ENCODE peak calls at places on chromosomes 6 and 20, in six cellular contexts. M is HepG2, G is GM12878, H is H1, D is K562, K is GM12891. W is an unnamed sample.

GRCh38 chr6:90216081-90216977 is 80.3 kb downstream of the BACH2 start:
- DNase-seq in G (no peak), D (no peak), H (no peak), K (no peak), M (peak; percentile 33), W (no peak)

GRCh38 chr20:58069207-58069606 is 159.2 kb downstream of the ANKRD60 start:
- DNase-seq in M (no peak), H (no peak), G (no peak), D (no peak), K (no peak), W (no peak)

GRCh38 chr20:57089701-57090144 is 176.7 kb downstream of the BMP7 start:
- DNase-seq in M (peak; percentile 63), D (peak; percentile 77), H (peak; percentile 97), K (peak; percentile 86), G (no peak), W (peak; percentile 73)

GRCh38 chr6:124466949-124467348 is 495.3 kb upstream of the RNF217 start:
- DNase-seq in G (no peak), D (no peak), M (no peak), K (no peak), H (no peak), W (no peak)

GRCh38 chr6:42452171-42453026 is 673 bp upstream of the TRERF1 start:
- DNase-seq in G (no peak), K (peak; percentile 54), M (no peak), D (peak; percentile 66), H (peak; percentile 85), W (peak; percentile 55)

GRCh38 chr6:26336355-26337198 is 28.4 kb upstream of the BTN3A2 start:
- DNase-seq in G (no peak), M (no peak), D (peak; percentile 90), H (no peak), K (no peak), W (no peak)

GRCh38 chr6:116969211-116969863 is 92.3 kb downstream of the RFX6 start:
- DNase-seq in G (no peak), M (peak; percentile 64), H (no peak), D (peak; percentile 59), K (peak; percentile 24), W (no peak)

GRCh38 chr20:30610751-30611150 is 646.7 kb upstream of the DEFB115 start:
- DNase-seq in D (no peak), H (no peak), K (no peak), M (no peak), G (no peak), W (no peak)

GRCh38 chr20:47343007-47343472 is 13.5 kb downstream of the ZMYND8 start:
- DNase-seq in K (no peak), D (no peak), G (no peak), H (no peak), M (no peak), W (no peak)

GRCh38 chr6:147774856-147775255 is 266.4 kb downstream of the SAMD5 start:
- DNase-seq in D (no peak), M (peak; percentile 20), G (no peak), K (no peak), H (no peak), W (no peak)

GRCh38 chr6:154595538-154595937 is 85.1 kb upstream of the CNKSR3 start:
- DNase-seq in G (no peak), H (no peak), K (no peak), D (no peak), M (no peak), W (no peak)

GRCh38 chr6:70547313-70547712 is 19.4 kb upstream of the SDHAF4 start:
- DNase-seq in K (no peak), M (no peak), H (no peak), D (no peak), G (no peak), W (no peak)

GRCh38 chr20:51457281-51457932 is 85.1 kb downstream of the NFATC2 start:
- DNase-seq in K (no peak), D (no peak), H (no peak), M (no peak), G (no peak), W (no peak)

GRCh38 chr6:26493258-26493657 is 6.8 kb upstream of the BTN1A1 start:
- DNase-seq in M (peak; percentile 52), D (peak; percentile 86), G (no peak), K (no peak), H (no peak), W (no peak)

GRCh38 chr6:27188206-27188884 is 59.2 kb upstream of the PRSS16 start:
- DNase-seq in H (peak; percentile 81), D (peak; percentile 79), K (no peak), G (peak; percentile 55), M (peak; percentile 6), W (peak; percentile 25)

GRCh38 chr6:6629416-6629815 is 40.9 kb downstream of the LY86 start:
- DNase-seq in M (no peak), H (no peak), D (no peak), K (no peak), G (no peak), W (no peak)

GRCh38 chr6:125798734-125799510 is 8.2 kb downstream of the NCOA7 start:
- DNase-seq in G (peak; percentile 72), H (no peak), D (no peak), M (no peak), K (no peak), W (no peak)

GRCh38 chr20:33267691-33268090 is 15.3 kb upstream of the BPIFB1 start:
- DNase-seq in K (no peak), M (no peak), H (no peak), G (no peak), D (no peak), W (no peak)

GRCh38 chr20:25087186-25087929 is 5.4 kb upstream of the VSX1 start:
- DNase-seq in H (peak; percentile 19), G (no peak), D (no peak), K (no peak), M (no peak), W (no peak)

GRCh38 chr6:117265425-117266266 is at the start of gene VGLL2:
- DNase-seq in H (peak; percentile 79), G (no peak), K (no peak), M (peak; percentile 15), D (no peak), W (no peak)

GRCh38 chr20:51447097-51447764 is 95.3 kb downstream of the NFATC2 start:
- DNase-seq in D (no peak), M (peak; percentile 49), H (no peak), G (no peak), K (no peak), W (no peak)

GRCh38 chr6:125597411-125598253 is 151.8 kb upstream of the HEY2 start:
- DNase-seq in G (no peak), H (no peak), D (no peak), M (no peak), K (no peak), W (no peak)

GRCh38 chr20:8389381-8390368 is 257.6 kb downstream of the PLCB1 start:
- DNase-seq in M (peak; percentile 55), D (peak; percentile 3), H (no peak), K (no peak), G (no peak), W (no peak)

GRCh38 chr6:36955671-36956070 is 1.1 kb downstream of the PI16 start:
- DNase-seq in D (no peak), H (no peak), M (no peak), G (no peak), K (no peak), W (no peak)

GRCh38 chr6:142915129-142915697 is 29.8 kb downstream of the HIVEP2 start:
- DNase-seq in D (no peak), G (no peak), M (no peak), K (no peak), H (no peak), W (no peak)

GRCh38 chr6:136728976-136729515 is 63.2 kb downstream of the MAP3K5 start:
- DNase-seq in K (no peak), D (no peak), M (no peak), H (no peak), G (no peak), W (no peak)

GRCh38 chr6:132598473-132598872 is 8.9 kb upstream of the TAAR5 start:
- DNase-seq in D (peak; percentile 22), M (peak; percentile 57), G (no peak), H (no peak), K (no peak), W (no peak)

GRCh38 chr6:40807484-40807883 is 220.3 kb upstream of the LRFN2 start:
- DNase-seq in G (no peak), H (no peak), K (no peak), D (no peak), M (no peak), W (no peak)

GRCh38 chr6:48061630-48062029 is 49.4 kb downstream of the PTCHD4 start:
- DNase-seq in K (no peak), G (no peak), D (no peak), H (no peak), M (no peak), W (no peak)

GRCh38 chr6:21187485-21187884 is 406.1 kb upstream of the SOX4 start:
- DNase-seq in H (no peak), D (no peak), G (no peak), M (no peak), K (no peak), W (no peak)

GRCh38 chr6:43226192-43226851 is 3.0 kb downstream of the DNPH1 start:
- DNase-seq in M (no peak), K (no peak), H (no peak), G (no peak), D (no peak), W (no peak)

GRCh38 chr20:23084845-23085355 is 1.2 kb downstream of the CD93 start:
- DNase-seq in M (no peak), K (no peak), D (no peak), H (no peak), G (no peak), W (no peak)

GRCh38 chr20:60808701-60809100 is 443.4 kb upstream of the CDH4 start:
- DNase-seq in H (no peak), K (no peak), D (no peak), M (no peak), G (no peak), W (no peak)

GRCh38 chr6:16770701-16771569 is 9.7 kb upstream of the ATXN1 start:
- DNase-seq in M (peak; percentile 69), H (peak; percentile 82), K (peak; percentile 33), G (no peak), D (peak; percentile 87), W (peak; percentile 41)

GRCh38 chr20:5080384-5080877 is 39.3 kb downstream of the PCNA start:
- DNase-seq in H (no peak), G (peak; percentile 48), M (no peak), K (no peak), D (no peak), W (no peak)

GRCh38 chr6:168395983-168396382 is 45.0 kb upstream of the SMOC2 start:
- DNase-seq in K (no peak), G (no peak), M (no peak), D (no peak), H (no peak), W (no peak)
- TF ChIP-seq POLR2A in K (no peak), G (no peak), M (no peak), D (no peak), H (no peak), W (no peak)

GRCh38 chr20:14777571-14777970 is 440.2 kb upstream of the FLRT3 start:
- DNase-seq in D (no peak), H (no peak), M (no peak), G (no peak), K (no peak), W (no peak)
- TF ChIP-seq TAF1 in D (no peak), H (no peak), M (no peak), G (no peak), K (no peak), W (no peak)

GRCh38 chr6:73514746-73515110 is 6.1 kb downstream of the EEF1A1 start:
- DNase-seq in D (no peak), K (no peak), G (no peak), H (no peak), M (no peak), W (no peak)
- TF ChIP-seq POLR2AphosphoS5 in D (peak; percentile 11), K (no peak), G (no peak), H (peak; percentile 91), M (peak; percentile 17), W (no peak)

GRCh38 chr6:29722773-29723665 is at the start of gene HLA-F:
- DNase-seq in K (peak; percentile 81), G (peak; percentile 92), D (no peak), M (peak; percentile 63), H (peak; percentile 83), W (peak; percentile 79)
- TF ChIP-seq POLR2A in K (no peak), G (peak; percentile 79), D (no peak), M (no peak), H (no peak), W (peak; percentile 82)